ENCODE peak calls at places on chromosomes 11 and 22, in eight cellular contexts. V is iris pigment epithelial cell; M is adrenal gland; N is fibroblast of villous mesenchyme; B is NCI-H774; A is activated CD4-positive, alpha-beta memory T cell treated with anti-CD3 and anti-CD28 coated beads, Interleukin-2, amount 10 ng/mL, durations not matched to agents 7 days and 5 days; L is DMS 273 treated with DMSO at 0.1 percent for 48 hours; K is M059J. O is an unnamed sample.

GRCh38 chr11:1826552-1827094 is 8.2 kb upstream of the SYT8 start:
- DNase-seq in B (no peak), N (peak; percentile 73), A (no peak), M (peak; percentile 54), K (peak; percentile 84), V (peak; percentile 38), L (no peak), O (peak; percentile 60)

GRCh38 chr22:26995222-26995621 is 337.8 kb downstream of the MIAT start:
- DNase-seq in V (no peak), K (peak; percentile 21), B (no peak), A (no peak), L (no peak), M (no peak), N (no peak), O (no peak)

GRCh38 chr22:20421507-20421874 is 16.1 kb downstream of the SCARF2 start:
- DNase-seq in N (no peak), V (peak; percentile 54), L (no peak), A (no peak), B (no peak), K (no peak), M (no peak), O (peak; percentile 39)

GRCh38 chr22:37472418-37473006 is 13.7 kb downstream of the MFNG start:
- DNase-seq in M (no peak), L (no peak), K (peak; percentile 37), N (peak; percentile 36), B (no peak), A (peak; percentile 48), V (peak; percentile 20), O (peak; percentile 44)

GRCh38 chr22:20004464-20004863 is 12.2 kb downstream of the ARVCF start:
- DNase-seq in N (no peak), V (no peak), B (no peak), M (no peak), L (no peak), A (no peak), K (no peak), O (no peak)

GRCh38 chr11:76823481-76824028 is 37.2 kb upstream of the ACER3 start:
- DNase-seq in B (no peak), L (no peak), K (peak; percentile 98), V (peak; percentile 37), M (no peak), N (peak; percentile 40), A (no peak), O (peak; percentile 95)

GRCh38 chr22:48929276-48929790 is 898.3 kb downstream of the BRD1 start:
- DNase-seq in K (no peak), L (no peak), N (no peak), B (no peak), A (no peak), V (no peak), M (no peak), O (no peak)

GRCh38 chr11:13685461-13686108 is 17.1 kb downstream of the FAR1 start:
- DNase-seq in M (no peak), V (peak; percentile 37), A (no peak), L (no peak), B (no peak), N (no peak), K (no peak), O (no peak)

GRCh38 chr22:29642694-29643093 is 39.3 kb downstream of the NF2 start:
- DNase-seq in N (no peak), L (no peak), V (no peak), M (no peak), B (no peak), K (no peak), A (no peak), O (no peak)

GRCh38 chr22:17847360-17848078 is 73.2 kb upstream of the BID start:
- DNase-seq in M (no peak), L (no peak), B (peak; percentile 24), V (no peak), A (no peak), N (no peak), K (peak; percentile 57), O (peak; percentile 62)

GRCh38 chr11:44628730-44629361 is 63.4 kb downstream of the CD82 start:
- DNase-seq in K (no peak), L (no peak), B (no peak), N (no peak), V (no peak), M (peak; percentile 13), A (peak; percentile 6), O (no peak)

GRCh38 chr11:69264486-69264885 is 29.5 kb upstream of the MYEOV start:
- DNase-seq in L (no peak), K (no peak), A (no peak), N (no peak), M (no peak), V (no peak), B (no peak), O (no peak)

GRCh38 chr11:108787105-108787504 is 122.2 kb downstream of the DDX10 start:
- DNase-seq in K (no peak), V (no peak), M (no peak), L (no peak), B (no peak), A (no peak), N (no peak), O (peak; percentile 14)

GRCh38 chr22:20904980-20905355 is 12.2 kb upstream of the CRKL start:
- DNase-seq in B (no peak), L (peak; percentile 21), K (no peak), N (no peak), A (no peak), M (no peak), V (no peak), O (peak; percentile 63)